ENCODE peak calls at places on chromosomes 13 and 19, in four cellular contexts. Y is kidney epithelial cell, T is mammary epithelial cell, G is endothelial cell of umbilical vein. X is an unnamed sample.

GRCh38 chr13:33207616-33207964 is 78.0 kb downstream of the STARD13 start:
- DNase-seq in G (peak; percentile 57), Y (no peak), T (peak; percentile 80), X (no peak)

GRCh38 chr13:30111810-30112209 is 195.5 kb downstream of the KATNAL1 start:
- DNase-seq in T (no peak), Y (no peak), G (no peak), X (no peak)

GRCh38 chr19:17626456-17626855 is 61.7 kb downstream of the UNC13A start:
- DNase-seq in T (no peak), Y (no peak), G (no peak), X (no peak)

GRCh38 chr13:103634066-103634465 is 567.8 kb upstream of the SLC10A2 start:
- DNase-seq in T (peak; percentile 24), G (no peak), Y (no peak), X (no peak)

GRCh38 chr13:47869780-47870179 is 131.3 kb downstream of the SUCLA2 start:
- DNase-seq in Y (no peak), G (no peak), T (peak; percentile 64), X (no peak)

GRCh38 chr13:113115363-113116205 is 7.0 kb upstream of the F10 start:
- DNase-seq in G (no peak), Y (no peak), T (no peak), X (no peak)

GRCh38 chr13:41246969-41247750 is 16.2 kb downstream of the MTRF1 start:
- DNase-seq in T (no peak), Y (no peak), G (no peak), X (no peak)

GRCh38 chr19:53906211-53907192 is 2.6 kb upstream of the CACNG7 start:
- DNase-seq in Y (no peak), T (no peak), G (no peak), X (no peak)

GRCh38 chr19:50850738-50851137 is 4.0 kb upstream of the KLK3 start:
- DNase-seq in T (no peak), Y (no peak), G (no peak), X (no peak)

GRCh38 chr13:50707533-50708096 is 135.9 kb downstream of the DLEU7 start:
- DNase-seq in Y (no peak), G (no peak), T (no peak), X (no peak)

GRCh38 chr13:90105881-90106496 is 1241.5 kb upstream of the MIR17HG start:
- DNase-seq in G (no peak), T (no peak), Y (no peak), X (peak; percentile 2)

GRCh38 chr13:20489185-20489820 is 36.4 kb downstream of the CRYL1 start:
- DNase-seq in T (no peak), G (no peak), Y (no peak), X (peak; percentile 25)

DNA sequence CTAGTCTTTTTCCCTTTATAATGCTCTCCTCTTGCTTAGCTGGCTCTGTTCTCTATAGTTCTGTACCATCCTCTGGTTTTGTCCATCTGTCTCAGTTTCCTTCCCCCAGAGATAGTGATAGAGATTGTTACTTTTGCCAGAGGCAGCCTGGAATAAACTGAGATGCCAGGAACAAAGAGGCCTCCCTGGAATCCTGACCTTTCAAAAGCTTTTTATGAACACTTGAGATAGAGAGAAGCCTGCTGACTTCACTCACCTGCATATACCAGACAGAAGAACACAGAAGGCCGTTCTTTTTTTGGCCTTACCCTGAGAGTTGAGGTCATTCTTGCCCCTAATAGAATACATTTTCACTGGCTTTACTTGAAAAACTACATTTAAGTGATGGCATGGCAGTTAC is 150.2 kb downstream of the LHFPL6 start:
- DNase-seq in Y (no peak), T (no peak), G (no peak), X (no peak)
- H3K4me3 ChIP-seq in Y (no peak overlapping the region), T (no peak overlapping the region), G (no peak overlapping the region), X (no peak overlapping the region)

GRCh38 chr13:28273919-28274318 is 135.6 kb downstream of the PAN3 start:
- DNase-seq in T (no peak), Y (no peak), G (peak; percentile 5), X (no peak)
- TF ChIP-seq CTCF in T (no peak), Y (peak; percentile 3), G (no peak), X (peak; percentile 37)

GRCh38 chr13:23449386-23450162 is 16.1 kb upstream of the SACS start:
- DNase-seq in G (no peak), T (no peak), Y (no peak), X (no peak)
- H3K36me3 ChIP-seq in G (no peaks in the 10 kb centered on the region), T (no peaks in the 10 kb centered on the region), Y (no peaks in the 10 kb centered on the region), X (no peaks in the 10 kb centered on the region)

GRCh38 chr19:16015805-16016173 is 60.5 kb upstream of the TPM4 start:
- DNase-seq in Y (no peak), G (no peak), T (no peak), X (no peak)
- H3K4me3 ChIP-seq in Y (no peak overlapping the region), G (no peak overlapping the region), T (no peak overlapping the region), X (no peak overlapping the region)

GRCh38 chr19:35555301-35556005 is 8.0 kb downstream of the ATP4A start:
- DNase-seq in Y (no peak), G (no peak), T (peak; percentile 12), X (no peak)
- TF ChIP-seq CTCF in Y (peak; percentile 46), G (no peak), T (peak; percentile 7), X (peak; percentile 59)

GRCh38 chr13:110498327-110498726 is 63.2 kb downstream of the RAB20 start:
- DNase-seq in T (no peak), Y (no peak), G (no peak), X (no peak)

GRCh38 chr13:110495376-110495775 is 66.1 kb downstream of the RAB20 start:
- DNase-seq in G (no peak), Y (no peak), T (no peak), X (no peak)

GRCh38 chr13:110497003-110497402 is 64.5 kb downstream of the RAB20 start:
- DNase-seq in G (no peak), Y (no peak), T (no peak), X (no peak)

GRCh38 chr13:110495881-110496280 is 65.6 kb downstream of the RAB20 start:
- DNase-seq in Y (no peak), G (no peak), T (no peak), X (no peak)

DNA sequence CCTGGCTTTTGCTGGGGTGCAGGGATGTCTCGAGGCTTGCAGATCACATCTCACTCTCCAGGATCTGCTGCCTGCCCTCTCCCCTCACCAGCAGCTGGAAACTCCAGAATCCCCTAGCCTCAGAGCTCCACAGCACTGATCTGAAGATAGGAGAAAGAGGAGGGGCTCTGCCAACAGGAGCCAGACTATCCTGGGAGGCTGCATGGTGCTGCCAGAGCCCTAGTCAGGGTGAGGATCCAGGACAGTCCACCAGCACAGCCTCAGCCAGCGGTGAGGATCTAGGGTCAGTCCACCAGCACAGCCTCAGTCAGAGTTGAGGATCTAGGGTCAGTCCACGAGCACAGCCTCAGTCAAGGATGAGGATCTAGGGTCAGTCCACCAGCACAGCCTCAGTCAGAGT is 65.2 kb downstream of the RAB20 start:
- DNase-seq in T (no peak), Y (no peak), G (no peak), X (no peak)
- H3K36me3 ChIP-seq in T (peaks cover 9% of the 10 kb centered on the region), Y (peaks cover 19% of the 10 kb centered on the region), G (peaks cover 57% of the 10 kb centered on the region), X (peaks cover 86% of the 10 kb centered on the region)

GRCh38 chr19:45791744-45792481 is 732 bp downstream of the DMWD start:
- DNase-seq in G (no peak), Y (no peak), T (no peak), X (no peak)

GRCh38 chr19:45790942-45791341 is 1.7 kb downstream of the DMWD start:
- DNase-seq in G (no peak), Y (no peak), T (no peak), X (no peak)

GRCh38 chr19:45792482-45793177 is at the start of gene DMWD:
- DNase-seq in Y (peak; percentile 92), T (peak; percentile 97), G (peak; percentile 99), X (peak; percentile 99)

GRCh38 chr19:45794627-45795026 is 2.0 kb upstream of the DMWD start:
- DNase-seq in G (no peak), Y (no peak), T (no peak), X (no peak)

DNA sequence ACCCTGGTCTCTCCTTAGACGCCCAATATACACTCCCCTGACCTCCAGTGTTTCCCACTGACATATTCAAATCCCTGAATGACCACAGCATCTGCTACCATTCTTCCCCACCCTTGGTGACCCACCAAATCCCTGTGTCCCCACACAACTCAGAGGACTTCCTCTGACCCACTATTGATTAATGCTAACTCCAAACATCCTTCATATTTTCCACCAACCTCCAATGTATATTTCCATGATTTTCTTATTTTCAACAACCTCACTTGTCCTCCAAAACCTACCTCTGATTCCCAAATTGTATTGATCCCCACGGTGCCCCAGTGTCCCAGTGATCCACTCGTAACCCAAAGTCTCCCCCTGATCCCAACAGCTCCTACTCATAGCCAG is 526 bp upstream of the DMWD start:
- DNase-seq in Y (no peak), G (no peak), T (no peak), X (no peak)
- H3K4me3 ChIP-seq in Y (no peak overlapping the region), G (no peak overlapping the region), T (no peak overlapping the region), X (peak overlapping the region; percentile 22)

DNA sequence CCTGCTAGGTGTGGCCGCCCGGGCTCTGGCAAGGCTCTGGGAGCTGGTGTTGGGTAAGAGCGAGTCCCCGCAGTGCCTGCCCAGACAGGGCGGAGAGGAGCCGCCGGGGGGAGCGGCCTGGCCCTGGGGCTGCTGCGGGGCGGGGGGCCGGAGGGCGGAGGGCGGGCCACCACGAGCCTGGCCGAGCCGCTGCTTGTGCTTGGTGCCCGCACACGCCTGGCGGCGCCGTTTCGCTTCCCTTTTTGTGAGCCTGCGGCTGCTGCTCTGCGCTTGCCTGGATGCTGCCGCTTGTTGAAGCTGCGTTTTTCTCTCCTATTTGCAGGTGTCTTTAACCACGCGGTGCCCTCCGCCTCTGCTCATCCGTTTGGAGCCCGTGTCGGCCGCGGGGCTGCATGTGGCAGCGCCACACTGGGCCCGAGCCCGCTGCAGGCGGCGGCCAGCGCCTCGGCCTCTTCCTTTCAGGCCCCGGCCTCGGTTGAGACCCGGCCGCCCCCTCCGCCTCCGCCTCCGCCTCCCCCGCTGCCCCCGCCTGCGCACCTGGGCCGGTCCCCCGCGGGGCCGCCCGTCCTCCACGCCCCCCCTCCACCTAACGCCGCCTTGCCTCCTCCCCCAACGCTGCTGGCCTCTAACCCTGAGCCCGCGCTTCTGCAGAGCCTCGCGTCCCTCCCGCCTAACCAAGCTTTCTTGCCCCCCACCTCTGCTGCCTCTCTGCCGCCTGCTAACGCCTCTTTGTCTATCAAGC is 8.5 kb downstream of the PLEKHJ1 start:
- DNase-seq in Y (no peak), G (no peak), T (no peak), X (no peak)
- TF ChIP-seq CTCF in Y (no peak), G (no peak), T (no peak), X (no peak)

GRCh38 chr19:3984908-3985642 is at the start of gene EEF2:
- DNase-seq in G (peak; percentile 86), T (peak; percentile 79), Y (no peak), X (peak; percentile 64)
- H3K36me3 ChIP-seq in G (peaks cover 40% of the 10 kb centered on the region), T (peaks cover 35% of the 10 kb centered on the region), Y (peaks cover 14% of the 10 kb centered on the region), X (peaks cover 48% of the 10 kb centered on the region)

DNA sequence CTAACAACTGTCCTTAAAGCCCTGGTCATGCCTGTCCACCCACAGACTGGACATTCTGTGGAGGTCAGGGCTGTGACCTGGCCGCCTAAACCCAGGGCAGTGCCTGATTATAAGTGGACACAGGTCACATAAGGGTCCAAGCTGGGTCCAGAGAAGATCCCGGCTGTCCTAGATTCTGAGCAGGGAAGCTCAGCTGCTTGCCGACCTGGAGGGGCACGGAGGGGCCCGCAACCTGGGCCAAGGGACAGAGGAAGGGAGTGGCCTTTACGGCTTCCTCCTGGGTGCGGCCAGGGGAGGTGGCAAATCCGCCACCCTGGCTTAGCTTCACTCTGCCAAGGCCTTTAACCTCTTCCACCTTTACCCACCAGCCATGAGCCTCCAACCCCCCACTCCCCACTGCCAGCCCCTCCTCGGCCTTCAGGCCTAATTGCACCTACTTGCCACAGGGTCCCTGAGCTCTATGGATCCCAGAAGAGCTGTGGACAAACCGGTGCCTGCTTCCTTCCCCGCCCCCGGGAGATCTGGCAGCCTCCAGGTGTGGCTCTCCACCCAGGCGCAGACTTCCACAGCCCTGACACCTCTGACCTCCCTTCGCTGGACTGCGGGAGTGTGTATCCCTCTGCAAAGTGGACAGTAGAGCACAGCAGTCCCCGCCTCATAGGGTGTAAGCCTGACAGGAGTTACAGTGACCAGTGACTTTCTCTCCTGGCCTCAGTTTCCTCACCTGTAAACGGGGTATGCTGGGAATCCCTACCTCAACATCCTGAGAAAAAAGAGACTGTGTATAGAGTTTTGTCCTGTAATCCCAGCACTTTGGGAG is 1.7 kb downstream of the CD320 start:
- DNase-seq in T (no peak), Y (no peak), G (no peak), X (no peak)
- H3K4me3 ChIP-seq in T (no peak overlapping the region), Y (no peak overlapping the region), G (no peak overlapping the region), X (no peak overlapping the region)

X was measured in brain microvascular endothelial cell.